ENCODE peak calls at places on chromosomes 3 and 15, in ten cellular contexts. P is K562; X is A549; V is heart left ventricle; R is adrenal gland; U is suprapubic skin; Y is HCT116; K is CD8-positive, alpha-beta T cell; A is cardiac muscle cell; W is keratinocyte. Z is an unnamed sample.

GRCh38 chr15:31437686-31438085 is 111.1 kb downstream of the KLF13 start:
- DNase-seq in P (no peak), X (no peak), V (no peak), R (no peak), U (no peak), Y (no peak), K (peak; percentile 40), A (no peak), W (no peak), Z (no peak)

GRCh38 chr3:134085034-134085775 is 55.5 kb upstream of the SLCO2A1 start:
- DNase-seq in P (no peak), X (no peak), V (no peak), R (no peak), U (no peak), Y (no peak), K (no peak), A (no peak), W (peak; percentile 52), Z (no peak)

GRCh38 chr3:46017720-46018119 is 9.6 kb downstream of the XCR1 start:
- DNase-seq in P (no peak), X (no peak), V (no peak), R (no peak), U (peak; percentile 35), Y (no peak), K (no peak), A (no peak), W (no peak), Z (no peak)

GRCh38 chr15:65156692-65157091 is 23.1 kb upstream of the PDCD7 start:
- DNase-seq in P (no peak), X (no peak), V (no peak), R (no peak), U (no peak), Y (no peak), K (no peak), A (no peak), W (no peak), Z (no peak)

GRCh38 chr3:50347187-50347813 is 1.8 kb upstream of the ZMYND10 start:
- DNase-seq in P (no peak), X (peak; percentile 62), V (peak; percentile 73), R (peak; percentile 81), U (no peak), Y (no peak), K (peak; percentile 76), A (peak; percentile 77), W (no peak), Z (no peak)

GRCh38 chr15:56059716-56060115 is 66.3 kb upstream of the NEDD4 start:
- DNase-seq in P (no peak), X (no peak), V (no peak), R (no peak), U (no peak), Y (no peak), K (no peak), A (no peak), W (no peak), Z (no peak)

GRCh38 chr15:92527197-92527596 is 128.4 kb downstream of the FAM174B start:
- DNase-seq in P (no peak), X (no peak), V (peak; percentile 43), R (no peak), U (no peak), Y (no peak), K (no peak), A (no peak), W (no peak), Z (no peak)

GRCh38 chr3:65979152-65979551 is 59.6 kb downstream of the MAGI1 start:
- DNase-seq in P (no peak), X (no peak), V (no peak), R (peak; percentile 20), U (no peak), Y (no peak), K (no peak), A (no peak), W (no peak), Z (no peak)

GRCh38 chr15:61064653-61065052 is 164.4 kb downstream of the RORA start:
- DNase-seq in P (no peak), X (no peak), V (no peak), R (no peak), U (no peak), Y (no peak), K (no peak), A (no peak), W (no peak), Z (no peak)

GRCh38 chr3:122233109-122233952 is 49.9 kb downstream of the CASR start:
- DNase-seq in P (no peak), X (no peak), V (no peak), R (peak; percentile 16), U (no peak), Y (no peak), K (no peak), A (no peak), W (no peak), Z (no peak)

GRCh38 chr3:49928511-49929017 is 1.0 kb downstream of the MON1A start:
- DNase-seq in P (no peak), X (no peak), V (no peak), R (no peak), U (no peak), Y (no peak), K (no peak), A (no peak), W (no peak), Z (no peak)

GRCh38 chr3:29514912-29515311 is 234.0 kb downstream of the RBMS3 start:
- DNase-seq in P (no peak), X (no peak), V (no peak), R (no peak), U (no peak), Y (no peak), K (no peak), A (peak; percentile 33), W (no peak), Z (no peak)

GRCh38 chr3:29515451-29515850 is 234.6 kb downstream of the RBMS3 start:
- DNase-seq in P (no peak), X (peak; percentile 19), V (no peak), R (no peak), U (no peak), Y (no peak), K (no peak), A (no peak), W (peak; percentile 9), Z (peak; percentile 1)

GRCh38 chr3:29514170-29514569 is 233.3 kb downstream of the RBMS3 start:
- DNase-seq in P (no peak), X (no peak), V (no peak), R (no peak), U (no peak), Y (no peak), K (no peak), A (no peak), W (no peak), Z (no peak)

GRCh38 chr3:29513236-29513635 is 232.4 kb downstream of the RBMS3 start:
- DNase-seq in P (no peak), X (no peak), V (peak; percentile 59), R (peak; percentile 24), U (no peak), Y (no peak), K (no peak), A (no peak), W (no peak), Z (no peak)

GRCh38 chr3:29516164-29516563 is 235.3 kb downstream of the RBMS3 start:
- DNase-seq in P (no peak), X (no peak), V (no peak), R (no peak), U (no peak), Y (no peak), K (no peak), A (no peak), W (no peak), Z (no peak)
- H3K27ac ChIP-seq in P (no peak overlapping the region), X (no peak overlapping the region), V (no peak overlapping the region), R (no peak overlapping the region), U (no peak overlapping the region), Y (no peak overlapping the region), K (no peak overlapping the region), A (no peak overlapping the region), W (no peak overlapping the region), Z (no peak overlapping the region)

DNA sequence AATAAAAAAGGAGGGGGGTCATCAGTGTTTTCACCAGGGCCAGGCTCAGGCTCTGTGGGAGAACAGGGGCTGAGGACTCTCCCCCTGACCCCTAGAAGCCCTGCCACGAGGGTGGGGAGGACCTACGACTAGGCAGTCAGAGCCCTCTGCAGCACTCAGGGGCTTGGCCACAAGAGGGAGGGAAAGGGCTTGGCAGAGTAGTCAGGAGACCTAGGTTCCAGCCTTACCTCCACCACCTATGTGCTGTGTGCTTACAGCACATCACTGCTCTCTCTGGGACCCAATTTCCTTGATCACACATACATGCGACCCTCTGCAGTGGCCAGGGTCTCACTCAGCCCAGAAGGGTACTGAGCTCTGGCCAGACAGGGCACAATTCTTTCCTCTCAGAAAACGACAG is 16.3 kb upstream of the SKIC8 start:
- DNase-seq in P (peak; percentile 40), X (peak; percentile 59), V (no peak), R (no peak), U (no peak), Y (no peak), K (no peak), A (peak; percentile 32), W (no peak), Z (no peak)
- TF ChIP-seq CTCF in P (peak; percentile 51), X (no peak), V (no peak), R (no peak), U (no peak), Y (peak; percentile 45), K (no peak), A (no peak), W (peak; percentile 59), Z (no peak)

GRCh38 chr3:37015631-37016030 is 22.3 kb downstream of the MLH1 start:
- DNase-seq in P (no peak), X (no peak), V (peak; percentile 37), R (no peak), U (no peak), Y (no peak), K (no peak), A (peak; percentile 55), W (no peak), Z (no peak)
- H3K27ac ChIP-seq in P (no peak overlapping the region), X (no peak overlapping the region), V (peak overlapping the region; percentile 72), R (no peak overlapping the region), U (no peak overlapping the region), Y (no peak overlapping the region), K (no peak overlapping the region), A (peak overlapping the region; percentile 87), W (no peak overlapping the region), Z (no peak overlapping the region)

GRCh38 chr15:84749111-84749991 is 959 bp downstream of the ZNF592 start:
- DNase-seq in P (peak; percentile 42), X (peak; percentile 34), V (peak; percentile 51), R (peak; percentile 71), U (no peak), Y (no peak), K (peak; percentile 52), A (peak; percentile 51), W (no peak), Z (peak; percentile 18)
- TF ChIP-seq CTCF in P (no peak), X (no peak), V (no peak), R (peak; percentile 27), U (no peak), Y (no peak), K (no peak), A (peak; percentile 5), W (no peak), Z (no peak)

GRCh38 chr3:141399200-141399599 is 30.9 kb downstream of the ZBTB38 start:
- DNase-seq in P (no peak), X (no peak), V (no peak), R (no peak), U (no peak), Y (no peak), K (no peak), A (no peak), W (no peak), Z (no peak)
- H3K27ac ChIP-seq in P (peak overlapping the region; percentile 17), X (peak overlapping the region; percentile 99), V (peak overlapping the region; percentile 98), R (peak overlapping the region; percentile 98), U (peak overlapping the region; percentile 99), Y (no peak overlapping the region), K (no peak overlapping the region), A (no peak overlapping the region), W (no peak overlapping the region), Z (no peak overlapping the region)